ENCODE peak calls at places on chromosomes 12 and 14, in nine cellular contexts. L is NCI-H1436; Q is fibroblast of the aortic adventitia; A is GM10248; E is fibroblast of pulmonary artery; H is lower lobe of right lung; S is T47D; N is amniotic stem cell; O is stimulated activated CD8-positive, alpha-beta memory T cell treated with anti-CD3 and anti-CD28 coated beads, Interleukin-15, amount 100 ng/mL, for 4 hours. U is an unnamed sample.

GRCh38 chr14:75283162-75283883 is 4.7 kb downstream of the FOS start:
- DNase-seq in E (peak), S (no peak), Q (peak), N (no peak), H (peak), O (no peak), A (no peak), L (no peak), U (no peak)

GRCh38 chr12:123889000-123889399 is 83.6 kb downstream of the CCDC92 start:
- DNase-seq in L (no peak), A (no peak), Q (no peak), H (no peak), N (no peak), O (no peak), S (no peak), E (no peak), U (no peak)

GRCh38 chr12:14911131-14911530 is 25.5 kb upstream of the MGP start:
- DNase-seq in O (no peak), Q (no peak), L (no peak), A (no peak), N (no peak), H (no peak), S (no peak), E (no peak), U (no peak)

GRCh38 chr12:110582286-110583136 is 607 bp downstream of the PPTC7 start:
- DNase-seq in S (no peak), E (peak), H (peak), L (no peak), N (no peak), A (peak), Q (no peak), O (peak), U (no peak)

GRCh38 chr12:108665608-108666202 is 32.0 kb upstream of the SELPLG start:
- DNase-seq in H (no peak), L (no peak), E (no peak), N (no peak), S (no peak), O (no peak), A (no peak), Q (no peak), U (no peak)

GRCh38 chr14:45271858-45272537 is 19.0 kb upstream of the MIS18BP1 start:
- DNase-seq in O (no peak), N (no peak), S (no peak), H (no peak), E (no peak), L (no peak), Q (no peak), A (no peak), U (no peak)

GRCh38 chr12:13702401-13702800 is 279.0 kb downstream of the GRIN2B start:
- DNase-seq in Q (no peak), O (no peak), H (no peak), N (no peak), E (no peak), S (no peak), A (no peak), L (no peak), U (no peak)

GRCh38 chr14:75042040-75042439 is 9.2 kb downstream of the MLH3 start:
- DNase-seq in L (no peak), N (no peak), O (no peak), E (no peak), Q (no peak), S (no peak), A (no peak), H (no peak), U (peak)

GRCh38 chr14:35113308-35113950 is 8.4 kb downstream of the PPP2R3C start:
- DNase-seq in Q (no peak), O (no peak), S (no peak), N (no peak), E (no peak), L (no peak), A (no peak), H (no peak), U (no peak)

GRCh38 chr12:46461459-46461858 is 88.9 kb upstream of the SLC38A2 start:
- DNase-seq in Q (no peak), N (no peak), E (no peak), S (no peak), H (no peak), L (no peak), O (no peak), A (no peak), U (no peak)

GRCh38 chr12:124033859-124034258 is 60.8 kb downstream of the ZNF664 start:
- DNase-seq in O (no peak), A (no peak), S (no peak), E (no peak), Q (no peak), L (no peak), N (no peak), H (no peak), U (no peak)

GRCh38 chr12:117365072-117365616 is 3.7 kb upstream of the NOS1 start:
- DNase-seq in L (no peak), Q (no peak), S (no peak), O (no peak), N (no peak), A (no peak), H (no peak), E (no peak), U (no peak)

GRCh38 chr12:132151766-132152410 is 7.6 kb downstream of the NOC4L start:
- DNase-seq in S (no peak), O (no peak), E (no peak), Q (no peak), A (no peak), H (peak), N (no peak), L (no peak), U (no peak)

GRCh38 chr12:55818886-55819285 is 1.0 kb downstream of the ORMDL2 start:
- DNase-seq in Q (peak), A (no peak), E (no peak), H (no peak), S (no peak), L (no peak), N (no peak), O (no peak), U (no peak)

GRCh38 chr12:122235741-122236140 is 9.9 kb upstream of the DIABLO start:
- DNase-seq in S (no peak), H (no peak), E (no peak), O (no peak), A (no peak), N (no peak), Q (no peak), L (no peak), U (no peak)

GRCh38 chr12:9651265-9651729 is 18.2 kb upstream of the CLEC2D start:
- DNase-seq in Q (peak), E (peak), N (no peak), L (no peak), H (no peak), O (no peak), A (no peak), S (no peak), U (peak)

GRCh38 chr12:123602651-123603195 is 824 bp downstream of the DDX55 start:
- DNase-seq in H (no peak), Q (no peak), S (no peak), A (peak), N (no peak), E (peak), O (no peak), L (no peak), U (no peak)

GRCh38 chr14:71554959-71555612 is 377.1 kb upstream of the RGS6 start:
- DNase-seq in Q (no peak), S (no peak), O (no peak), E (no peak), H (no peak), A (no peak), L (no peak), N (no peak), U (no peak)

GRCh38 chr12:19614601-19615442 is 175.5 kb downstream of the AEBP2 start:
- DNase-seq in E (no peak), H (no peak), O (no peak), Q (no peak), N (no peak), L (no peak), A (no peak), S (no peak), U (no peak)

GRCh38 chr12:101407438-101408345 is at the start of gene ARL1:
- DNase-seq in E (peak), H (peak), S (peak), Q (peak), N (peak), O (peak), A (peak), L (peak), U (peak)

GRCh38 chr14:70317091-70317968 is 42.2 kb downstream of the COX16 start:
- DNase-seq in N (no peak), S (no peak), H (no peak), L (no peak), E (no peak), O (no peak), A (no peak), Q (no peak), U (no peak)

GRCh38 chr12:64951944-64952343 is 127.5 kb downstream of the TBC1D30 start:
- DNase-seq in L (no peak), O (no peak), A (no peak), N (no peak), E (no peak), H (no peak), Q (no peak), S (no peak), U (no peak)

GRCh38 chr12:27324452-27324999 is 8.1 kb upstream of the BMAL2 start:
- DNase-seq in E (no peak), Q (peak), O (no peak), A (no peak), L (no peak), S (no peak), H (no peak), N (no peak), U (no peak)

GRCh38 chr12:15534322-15534721 is 212.0 kb downstream of the PTPRO start:
- DNase-seq in E (no peak), N (no peak), Q (peak), H (no peak), S (no peak), A (no peak), L (no peak), O (no peak), U (no peak)

GRCh38 chr14:68705741-68706283 is 87.1 kb downstream of the ZFP36L1 start:
- DNase-seq in L (no peak), E (no peak), S (no peak), N (no peak), A (no peak), Q (no peak), H (no peak), O (no peak), U (no peak)

GRCh38 chr12:78802593-78802992 is 62.0 kb upstream of the SYT1 start:
- DNase-seq in N (peak), L (no peak), O (no peak), E (peak), S (no peak), Q (peak), A (no peak), H (no peak), U (peak)